ENCODE peak calls at places on chromosomes 5 and 9, in seven cellular contexts. E, C, W, S, Y, N and T are unnamed samples.
A peak's percentile ranks its signal among the peaks of the same experiment; 100 is the strongest.

GRCh38 chr5:81428866-81429265 is 34.9 kb upstream of the ACOT12 start:
- DNase-seq in E (no peak), C (no peak), W (no peak), S (no peak), Y (peak; percentile 16), N (no peak), T (no peak)

GRCh38 chr9:126723807-126724172 is 81.0 kb upstream of the ZBTB43 start:
- DNase-seq in E (peak; percentile 90), C (peak; percentile 49), W (no peak), S (no peak), Y (peak; percentile 29), N (no peak), T (no peak)

GRCh38 chr9:38352716-38353334 is 39.7 kb upstream of the ALDH1B1 start:
- DNase-seq in E (no peak), C (no peak), W (no peak), S (no peak), Y (no peak), N (no peak), T (no peak)

GRCh38 chr5:148559461-148559860 is 94.9 kb downstream of the HTR4 start:
- DNase-seq in E (no peak), C (no peak), W (no peak), S (no peak), Y (no peak), N (no peak), T (no peak)

GRCh38 chr9:34603610-34604231 is 8.2 kb downstream of the RPP25L start:
- DNase-seq in E (peak; percentile 83), C (peak; percentile 85), W (peak; percentile 63), S (no peak), Y (peak; percentile 79), N (peak; percentile 92), T (peak; percentile 86)

GRCh38 chr5:86640998-86641397 is 23.3 kb downstream of the COX7C start:
- DNase-seq in E (no peak), C (no peak), W (no peak), S (no peak), Y (no peak), N (no peak), T (no peak)

GRCh38 chr9:3525088-3525835 is 539 bp downstream of the RFX3 start:
- DNase-seq in E (peak; percentile 51), C (no peak), W (no peak), S (no peak), Y (no peak), N (no peak), T (no peak)

GRCh38 chr5:157539623-157540022 is 36.0 kb downstream of the ADAM19 start:
- DNase-seq in E (no peak), C (no peak), W (peak; percentile 43), S (no peak), Y (peak; percentile 85), N (peak; percentile 34), T (no peak)

GRCh38 chr9:126618590-126619335 is 5.0 kb downstream of the LMX1B start:
- DNase-seq in E (peak; percentile 72), C (peak; percentile 55), W (no peak), S (no peak), Y (no peak), N (no peak), T (no peak)

GRCh38 chr9:4489919-4490704 is at the start of gene SLC1A1:
- DNase-seq in E (peak; percentile 72), C (peak; percentile 80), W (peak; percentile 21), S (no peak), Y (peak; percentile 63), N (peak; percentile 59), T (peak; percentile 52)

GRCh38 chr9:13278368-13279246 is 885 bp downstream of the MPDZ start:
- DNase-seq in E (peak; percentile 70), C (peak; percentile 64), W (peak; percentile 74), S (peak; percentile 9), Y (peak; percentile 81), N (peak; percentile 62), T (peak; percentile 57)

GRCh38 chr5:133723651-133724366 is 111.5 kb upstream of the FSTL4 start:
- DNase-seq in E (no peak), C (no peak), W (no peak), S (no peak), Y (no peak), N (no peak), T (no peak)

GRCh38 chr5:167639213-167639612 is 652.2 kb upstream of the WWC1 start:
- DNase-seq in E (peak; percentile 26), C (no peak), W (peak; percentile 62), S (no peak), Y (peak; percentile 61), N (peak; percentile 58), T (no peak)

GRCh38 chr5:172280937-172281336 is 2.6 kb downstream of the UBTD2 start:
- DNase-seq in E (no peak), C (no peak), W (peak; percentile 77), S (no peak), Y (peak; percentile 53), N (no peak), T (no peak)

GRCh38 chr5:66896207-66896606 is 300.0 kb downstream of the MAST4 start:
- DNase-seq in E (no peak), C (no peak), W (peak; percentile 82), S (no peak), Y (no peak), N (no peak), T (no peak)

GRCh38 chr9:13952906-13953305 is 361.0 kb downstream of the NFIB start:
- DNase-seq in E (no peak), C (no peak), W (no peak), S (no peak), Y (no peak), N (no peak), T (no peak)

GRCh38 chr5:148070621-148071020 is 6.8 kb downstream of the SPINK5 start:
- DNase-seq in E (no peak), C (no peak), W (no peak), S (no peak), Y (no peak), N (no peak), T (no peak)

GRCh38 chr5:39415186-39415585 is 9.6 kb downstream of the DAB2 start:
- DNase-seq in E (no peak), C (no peak), W (no peak), S (no peak), Y (no peak), N (peak; percentile 72), T (no peak)

DNA sequence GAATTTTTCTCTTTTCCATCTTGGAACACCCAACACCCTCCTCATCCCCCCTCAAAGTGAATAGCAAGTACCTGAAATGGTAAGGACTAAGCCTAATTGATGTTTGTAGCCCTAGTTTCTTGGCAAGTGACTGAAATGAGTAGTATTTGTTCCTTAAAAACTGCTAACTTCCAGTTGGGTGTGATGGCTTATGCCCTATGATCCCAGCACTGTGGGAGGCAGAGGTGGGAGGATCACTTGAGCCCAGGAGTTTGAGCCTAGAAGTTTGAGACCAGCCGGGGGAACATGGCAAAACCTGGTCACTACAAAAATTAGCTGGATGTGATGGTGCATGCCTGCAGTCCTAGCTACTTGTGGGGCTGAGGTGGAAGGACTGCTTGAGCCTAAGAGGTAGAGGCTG is 44.1 kb downstream of the ZFR start:
- DNase-seq in E (no peak), C (no peak), W (no peak), S (no peak), Y (no peak), N (no peak), T (no peak)
- H2AK5ac ChIP-seq in E (no peak overlapping the region), C (no peak overlapping the region), W (no peak overlapping the region), S (no peak overlapping the region), Y (no peak overlapping the region), N (no peak overlapping the region), T (no peak overlapping the region)

GRCh38 chr5:140041492-140042421 is 1.3 kb downstream of the NRG2 start:
- DNase-seq in E (peak; percentile 25), C (peak; percentile 55), W (peak; percentile 12), S (no peak), Y (peak; percentile 55), N (peak; percentile 36), T (no peak)
- H2AK5ac ChIP-seq in E (no peak overlapping the region), C (no peak overlapping the region), W (no peak overlapping the region), S (no peak overlapping the region), Y (no peak overlapping the region), N (no peak overlapping the region), T (no peak overlapping the region)

GRCh38 chr9:134331186-134332025 is 5.2 kb downstream of the RXRA start:
- DNase-seq in E (no peak), C (no peak), W (no peak), S (no peak), Y (no peak), N (no peak), T (no peak)

GRCh38 chr9:134333874-134334581 is 7.8 kb downstream of the RXRA start:
- DNase-seq in E (no peak), C (no peak), W (no peak), S (no peak), Y (no peak), N (no peak), T (no peak)

GRCh38 chr9:134332266-134332665 is 6.0 kb downstream of the RXRA start:
- DNase-seq in E (no peak), C (no peak), W (no peak), S (no peak), Y (no peak), N (no peak), T (no peak)

GRCh38 chr9:134333234-134333873 is 7.1 kb downstream of the RXRA start:
- DNase-seq in E (no peak), C (no peak), W (no peak), S (no peak), Y (no peak), N (no peak), T (no peak)

DNA sequence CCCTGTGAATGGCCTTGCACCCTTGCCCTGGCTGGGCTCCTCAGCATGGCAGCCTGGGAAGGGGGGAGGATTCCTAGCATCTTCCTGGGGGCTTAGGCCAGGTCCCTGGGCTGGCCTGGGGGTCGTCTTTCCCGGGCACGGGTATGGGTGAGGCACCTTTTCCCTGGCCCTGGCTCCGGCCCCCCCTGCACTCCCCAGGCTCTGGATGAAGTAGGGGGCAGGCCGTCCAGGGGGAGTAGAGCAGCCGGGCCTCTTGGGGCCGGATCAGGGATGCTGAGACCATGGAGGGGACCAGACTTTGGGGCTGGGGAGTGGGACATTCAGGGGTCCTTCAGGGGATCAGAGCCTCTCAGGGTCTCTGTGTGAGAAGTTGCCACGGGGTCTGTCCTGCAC is 6.6 kb downstream of the RXRA start:
- DNase-seq in E (no peak), C (no peak), W (no peak), S (no peak), Y (no peak), N (no peak), T (no peak)
- H2AK5ac ChIP-seq in E (no peak overlapping the region), C (no peak overlapping the region), W (no peak overlapping the region), S (no peak overlapping the region), Y (no peak overlapping the region), N (no peak overlapping the region), T (peak overlapping the region; percentile 83)

GRCh38 chr5:96930589-96930988 is 5.3 kb upstream of the LNPEP start:
- DNase-seq in E (no peak), C (no peak), W (no peak), S (no peak), Y (no peak), N (no peak), T (no peak)
- H2AK5ac ChIP-seq in E (no peak overlapping the region), C (no peak overlapping the region), W (no peak overlapping the region), S (no peak overlapping the region), Y (no peak overlapping the region), N (no peak overlapping the region), T (no peak overlapping the region)